ENCODE peak calls at places on chromosomes 1 and 21, in five cellular contexts. One of them, this sample, is unnamed. For H3K9me3, the result is how much of the 10 kb centered on the place peaks cover.

GRCh38 chr1:56060901-56061300 is 518.5 kb downstream of the PLPP3 start:
- DNase-seq in fibroblast of lung: peak
- DNase-seq in mesenchymal stem cell: peak
- DNase-seq in MM.1S: no peak
- DNase-seq in OCI-LY7: no peak
- DNase-seq in this sample: no peak

GRCh38 chr1:10438677-10439163 is 8.5 kb downstream of the CENPS start:
- DNase-seq in MM.1S: no peak
- DNase-seq in OCI-LY7: no peak
- DNase-seq in fibroblast of lung: no peak
- DNase-seq in mesenchymal stem cell: peak
- DNase-seq in this sample: no peak

GRCh38 chr1:238960071-238960470 is 426.3 kb upstream of the CHRM3 start:
- DNase-seq in mesenchymal stem cell: peak
- DNase-seq in OCI-LY7: no peak
- DNase-seq in MM.1S: no peak
- DNase-seq in fibroblast of lung: peak
- DNase-seq in this sample: peak

GRCh38 chr1:162291000-162291399 is 85.7 kb downstream of the SPATA46 start:
- DNase-seq in OCI-LY7: no peak
- DNase-seq in MM.1S: no peak
- DNase-seq in fibroblast of lung: no peak
- DNase-seq in mesenchymal stem cell: no peak
- DNase-seq in this sample: no peak

GRCh38 chr21:35467536-35467935 is 418.4 kb upstream of the RUNX1 start:
- DNase-seq in fibroblast of lung: peak
- DNase-seq in MM.1S: no peak
- DNase-seq in mesenchymal stem cell: peak
- DNase-seq in OCI-LY7: no peak
- DNase-seq in this sample: peak

GRCh38 chr1:50774759-50775351 is 185.2 kb downstream of the FAF1 start:
- DNase-seq in mesenchymal stem cell: peak
- DNase-seq in MM.1S: peak
- DNase-seq in fibroblast of lung: peak
- DNase-seq in OCI-LY7: peak
- DNase-seq in this sample: peak

GRCh38 chr1:8740034-8740449 is 77.4 kb downstream of the RERE start:
- DNase-seq in OCI-LY7: no peak
- DNase-seq in fibroblast of lung: peak
- DNase-seq in MM.1S: no peak
- DNase-seq in mesenchymal stem cell: peak
- DNase-seq in this sample: peak

GRCh38 chr1:206895320-206895719 is 1.9 kb upstream of the IL24 start:
- DNase-seq in MM.1S: no peak
- DNase-seq in mesenchymal stem cell: no peak
- DNase-seq in fibroblast of lung: no peak
- DNase-seq in OCI-LY7: no peak
- DNase-seq in this sample: no peak

GRCh38 chr1:168320805-168321577 is 40.3 kb downstream of the TBX19 start:
- DNase-seq in mesenchymal stem cell: peak
- DNase-seq in fibroblast of lung: peak
- DNase-seq in MM.1S: no peak
- DNase-seq in OCI-LY7: no peak
- DNase-seq in this sample: peak

GRCh38 chr1:78856096-78856495 is 150.4 kb downstream of the ADGRL4 start:
- DNase-seq in fibroblast of lung: no peak
- DNase-seq in OCI-LY7: no peak
- DNase-seq in MM.1S: no peak
- DNase-seq in mesenchymal stem cell: no peak
- DNase-seq in this sample: no peak

GRCh38 chr1:156970017-156970416 is 49.6 kb downstream of the LRRC71 start:
- DNase-seq in fibroblast of lung: no peak
- DNase-seq in mesenchymal stem cell: peak
- DNase-seq in OCI-LY7: peak
- DNase-seq in MM.1S: no peak
- DNase-seq in this sample: peak

GRCh38 chr1:175278236-175278635 is 85.7 kb upstream of the KIAA0040 start:
- DNase-seq in OCI-LY7: no peak
- DNase-seq in MM.1S: no peak
- DNase-seq in fibroblast of lung: no peak
- DNase-seq in mesenchymal stem cell: no peak
- DNase-seq in this sample: no peak

GRCh38 chr1:205061665-205062069 is 18.7 kb downstream of the CNTN2 start:
- DNase-seq in MM.1S: peak
- DNase-seq in mesenchymal stem cell: peak
- DNase-seq in OCI-LY7: peak
- DNase-seq in fibroblast of lung: peak
- DNase-seq in this sample: peak

GRCh38 chr21:34936874-34937563 is 112.1 kb downstream of the RUNX1 start:
- DNase-seq in fibroblast of lung: no peak
- DNase-seq in OCI-LY7: no peak
- DNase-seq in mesenchymal stem cell: no peak
- DNase-seq in MM.1S: no peak
- DNase-seq in this sample: peak

GRCh38 chr1:235075121-235075954 is 53.3 kb downstream of the TOMM20 start:
- DNase-seq in OCI-LY7: peak
- DNase-seq in MM.1S: peak
- DNase-seq in mesenchymal stem cell: peak
- DNase-seq in fibroblast of lung: peak
- DNase-seq in this sample: peak

GRCh38 chr1:234120327-234120944 is 216.0 kb downstream of the SLC35F3 start:
- DNase-seq in fibroblast of lung: no peak
- DNase-seq in OCI-LY7: no peak
- DNase-seq in MM.1S: no peak
- DNase-seq in mesenchymal stem cell: no peak
- DNase-seq in this sample: no peak

GRCh38 chr1:66532798-66533783 is 862 bp upstream of the SGIP1 start:
- DNase-seq in fibroblast of lung: peak
- DNase-seq in MM.1S: no peak
- DNase-seq in OCI-LY7: no peak
- DNase-seq in mesenchymal stem cell: peak
- DNase-seq in this sample: peak

GRCh38 chr1:117017648-117018047 is 16.1 kb downstream of the CD101 start:
- DNase-seq in OCI-LY7: no peak
- DNase-seq in fibroblast of lung: peak
- DNase-seq in MM.1S: no peak
- DNase-seq in mesenchymal stem cell: no peak
- DNase-seq in this sample: no peak

GRCh38 chr1:54375331-54376084 is 30.7 kb downstream of the SSBP3 start:
- DNase-seq in OCI-LY7: peak
- DNase-seq in fibroblast of lung: no peak
- DNase-seq in MM.1S: no peak
- DNase-seq in mesenchymal stem cell: no peak
- DNase-seq in this sample: no peak

GRCh38 chr1:34847094-34847493 is 12.5 kb downstream of the SMIM12 start:
- DNase-seq in OCI-LY7: no peak
- DNase-seq in mesenchymal stem cell: no peak
- DNase-seq in MM.1S: no peak
- DNase-seq in fibroblast of lung: no peak
- DNase-seq in this sample: no peak

GRCh38 chr1:154726443-154726842 is 118.5 kb upstream of the ADAR start:
- DNase-seq in OCI-LY7: no peak
- DNase-seq in fibroblast of lung: peak
- DNase-seq in mesenchymal stem cell: no peak
- DNase-seq in MM.1S: no peak
- DNase-seq in this sample: no peak

GRCh38 chr1:2414297-2414958 is 2.1 kb upstream of the PEX10 start:
- DNase-seq in OCI-LY7: peak
- DNase-seq in MM.1S: peak
- DNase-seq in mesenchymal stem cell: peak
- DNase-seq in fibroblast of lung: peak
- DNase-seq in this sample: peak

GRCh38 chr1:242008788-242009500 is 10.0 kb upstream of the MAP1LC3C start:
- DNase-seq in fibroblast of lung: no peak
- DNase-seq in mesenchymal stem cell: no peak
- DNase-seq in MM.1S: no peak
- DNase-seq in OCI-LY7: no peak
- DNase-seq in this sample: peak

GRCh38 chr1:66450043-66450514 is 83.9 kb upstream of the SGIP1 start:
- DNase-seq in MM.1S: no peak
- DNase-seq in fibroblast of lung: no peak
- DNase-seq in mesenchymal stem cell: no peak
- DNase-seq in OCI-LY7: no peak
- DNase-seq in this sample: peak

DNA sequence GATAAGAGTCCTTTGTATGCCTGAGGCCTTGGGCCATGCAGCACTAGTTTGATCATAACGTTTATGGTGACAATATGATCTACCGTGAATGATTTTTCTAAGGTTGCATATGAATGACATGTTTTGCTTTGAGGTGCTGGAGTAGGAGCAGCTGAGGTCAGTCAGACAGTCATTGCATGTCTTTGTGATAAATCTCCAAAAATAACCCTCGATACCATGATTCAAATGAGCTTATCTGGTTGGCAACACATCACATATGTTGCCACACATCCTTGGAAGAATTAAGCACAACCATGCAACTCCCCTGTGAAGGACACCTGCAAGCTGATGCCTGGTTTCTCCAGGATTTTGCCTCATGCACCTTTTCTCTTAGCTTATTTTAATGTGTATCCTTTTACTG is 394.5 kb downstream of the LTN1 start:
- DNase-seq in OCI-LY7: no peak
- DNase-seq in MM.1S: no peak
- DNase-seq in mesenchymal stem cell: no peak
- DNase-seq in fibroblast of lung: no peak
- DNase-seq in this sample: no peak
- H3K9me3 ChIP-seq in OCI-LY7: under half
- H3K9me3 ChIP-seq in MM.1S: under half
- H3K9me3 ChIP-seq in mesenchymal stem cell: under half
- H3K9me3 ChIP-seq in fibroblast of lung: under half
- H3K9me3 ChIP-seq in this sample: under half

GRCh38 chr1:115767403-115767802 is 1.1 kb downstream of the CASQ2 start:
- DNase-seq in mesenchymal stem cell: no peak
- DNase-seq in MM.1S: no peak
- DNase-seq in OCI-LY7: no peak
- DNase-seq in fibroblast of lung: no peak
- DNase-seq in this sample: no peak
- H3K4me3 ChIP-seq in mesenchymal stem cell: no peak
- H3K4me3 ChIP-seq in MM.1S: no peak
- H3K4me3 ChIP-seq in OCI-LY7: no peak
- H3K4me3 ChIP-seq in fibroblast of lung: no peak
- H3K4me3 ChIP-seq in this sample: no peak

DNA sequence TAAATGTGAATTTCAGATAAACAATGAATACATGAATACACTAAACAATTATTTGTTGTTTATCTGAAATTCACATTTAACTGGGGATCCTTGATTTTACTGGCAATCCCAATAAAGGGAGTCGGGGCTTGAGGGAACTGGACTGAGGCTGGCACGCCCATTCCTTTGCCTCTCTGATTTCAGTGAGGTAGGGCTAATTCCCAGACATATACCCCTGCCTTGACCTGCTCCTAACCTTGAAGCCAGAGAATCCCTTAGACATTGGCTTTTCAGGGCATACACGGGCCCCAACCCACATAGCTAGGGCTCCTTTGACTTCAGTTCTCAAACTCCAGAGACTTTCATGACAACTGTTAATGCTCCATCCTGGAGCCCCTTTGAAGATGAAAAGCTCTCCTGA is 10.8 kb upstream of the UTP25 start:
- DNase-seq in fibroblast of lung: no peak
- DNase-seq in MM.1S: no peak
- DNase-seq in mesenchymal stem cell: no peak
- DNase-seq in OCI-LY7: no peak
- DNase-seq in this sample: no peak
- H2AFZ ChIP-seq in fibroblast of lung: no peak
- H2AFZ ChIP-seq in MM.1S: no peak
- H2AFZ ChIP-seq in mesenchymal stem cell: no peak
- H2AFZ ChIP-seq in OCI-LY7: no peak
- H2AFZ ChIP-seq in this sample: no peak

GRCh38 chr1:57707631-57708030 is 283.8 kb upstream of the DAB1 start:
- DNase-seq in fibroblast of lung: no peak
- DNase-seq in OCI-LY7: no peak
- DNase-seq in mesenchymal stem cell: no peak
- DNase-seq in MM.1S: no peak
- DNase-seq in this sample: no peak

GRCh38 chr1:57704811-57705210 is 281.0 kb upstream of the DAB1 start:
- DNase-seq in mesenchymal stem cell: no peak
- DNase-seq in fibroblast of lung: no peak
- DNase-seq in OCI-LY7: no peak
- DNase-seq in MM.1S: no peak
- DNase-seq in this sample: no peak

GRCh38 chr1:57704231-57704630 is 280.4 kb upstream of the DAB1 start:
- DNase-seq in fibroblast of lung: no peak
- DNase-seq in MM.1S: no peak
- DNase-seq in mesenchymal stem cell: no peak
- DNase-seq in OCI-LY7: no peak
- DNase-seq in this sample: no peak
- H3K9me3 ChIP-seq in fibroblast of lung: under half
- H3K9me3 ChIP-seq in MM.1S: under half
- H3K9me3 ChIP-seq in mesenchymal stem cell: under half
- H3K9me3 ChIP-seq in OCI-LY7: under half
- H3K9me3 ChIP-seq in this sample: under half

DNA sequence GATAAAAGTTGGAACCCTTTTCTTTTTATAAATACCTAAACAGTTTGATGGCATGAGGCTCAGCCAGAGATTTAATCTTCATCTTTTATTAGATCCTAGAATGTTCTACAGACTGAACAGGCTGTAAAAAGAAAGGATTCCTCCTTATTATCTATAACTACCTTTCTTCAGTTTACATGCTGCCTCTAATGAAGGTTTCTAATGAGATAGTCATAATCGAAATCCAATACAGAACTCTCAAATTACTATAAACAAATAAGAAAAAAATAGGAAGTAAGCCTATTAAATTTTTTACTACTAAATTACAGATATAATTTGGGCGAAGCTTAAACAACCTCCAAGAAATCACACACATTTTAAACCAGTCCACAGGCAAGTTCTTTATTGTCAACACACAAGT is 5.0 kb downstream of the WDR26 start:
- DNase-seq in fibroblast of lung: no peak
- DNase-seq in MM.1S: no peak
- DNase-seq in OCI-LY7: no peak
- DNase-seq in mesenchymal stem cell: no peak
- DNase-seq in this sample: no peak
- H3K4me3 ChIP-seq in fibroblast of lung: peak
- H3K4me3 ChIP-seq in MM.1S: no peak
- H3K4me3 ChIP-seq in OCI-LY7: no peak
- H3K4me3 ChIP-seq in mesenchymal stem cell: peak
- H3K4me3 ChIP-seq in this sample: peak

GRCh38 chr1:245512181-245512888 is 357.6 kb downstream of the KIF26B start:
- DNase-seq in mesenchymal stem cell: peak
- DNase-seq in MM.1S: peak
- DNase-seq in fibroblast of lung: peak
- DNase-seq in OCI-LY7: no peak
- DNase-seq in this sample: peak
- H2AFZ ChIP-seq in mesenchymal stem cell: no peak
- H2AFZ ChIP-seq in MM.1S: peak
- H2AFZ ChIP-seq in fibroblast of lung: no peak
- H2AFZ ChIP-seq in OCI-LY7: no peak
- H2AFZ ChIP-seq in this sample: peak